ENCODE peak calls at places on chromosomes 3 and 15, in four cellular contexts. A, S, H and J are unnamed samples.
A peak's percentile ranks its signal among the peaks of the same experiment; 100 is the strongest.

GRCh38 chr15:99592135-99592845 is 26.5 kb downstream of the MEF2A start:
- DNase-seq in A (no peak), S (no peak), H (no peak), J (no peak)

GRCh38 chr15:22257668-22258401 is 177.5 kb downstream of the OR4M2 start:
- DNase-seq in A (no peak), S (no peak), H (no peak), J (no peak)

GRCh38 chr15:98866503-98866902 is 141.1 kb downstream of the PGPEP1L start:
- DNase-seq in A (no peak), S (no peak), H (no peak), J (no peak)

GRCh38 chr3:46615976-46616375 is 3.7 kb downstream of the FAM240A start:
- DNase-seq in A (no peak), S (no peak), H (no peak), J (no peak)

GRCh38 chr3:48826451-48826850 is 21.2 kb downstream of the PRKAR2A start:
- DNase-seq in A (no peak), S (no peak), H (peak; percentile 33), J (no peak)

GRCh38 chr3:69811452-69812401 is 72.5 kb downstream of the MITF start:
- DNase-seq in A (no peak), S (no peak), H (no peak), J (no peak)

GRCh38 chr3:179526989-179527391 is 35.7 kb upstream of the ACTL6A start:
- DNase-seq in A (no peak), S (no peak), H (no peak), J (peak; percentile 50)

GRCh38 chr3:158434412-158435038 is 136.5 kb upstream of the MLF1 start:
- DNase-seq in A (peak; percentile 40), S (peak; percentile 78), H (peak; percentile 30), J (peak; percentile 53)

GRCh38 chr15:74614744-74615312 is 808 bp upstream of the CLK3 start:
- DNase-seq in A (peak; percentile 62), S (no peak), H (peak; percentile 92), J (peak; percentile 60)

GRCh38 chr15:87689716-87690115 is 566.8 kb downstream of the NTRK3 start:
- DNase-seq in A (no peak), S (no peak), H (no peak), J (no peak)

GRCh38 chr15:87681054-87681453 is 575.5 kb downstream of the NTRK3 start:
- DNase-seq in A (no peak), S (no peak), H (no peak), J (no peak)

GRCh38 chr15:87687176-87687890 is 569.2 kb downstream of the NTRK3 start:
- DNase-seq in A (no peak), S (no peak), H (no peak), J (no peak)

GRCh38 chr15:87682527-87682926 is 574.0 kb downstream of the NTRK3 start:
- DNase-seq in A (no peak), S (no peak), H (peak; percentile 76), J (no peak)

GRCh38 chr15:87686308-87686707 is 570.2 kb downstream of the NTRK3 start:
- DNase-seq in A (no peak), S (no peak), H (no peak), J (no peak)
- TF ChIP-seq CREB1 in A (no peak), S (no peak), H (no peak), J (no peak)

GRCh38 chr3:5162102-5162501 is 25.4 kb upstream of the EDEM1 start:
- DNase-seq in A (no peak), S (peak; percentile 26), H (no peak), J (no peak)
- TF ChIP-seq NR2C2 in A (no peak), S (no peak), H (no peak), J (no peak)

GRCh38 chr3:190692256-190692655 is 170.2 kb downstream of the GMNC start:
- DNase-seq in A (no peak), S (no peak), H (no peak), J (no peak)

GRCh38 chr3:190695994-190696393 is 166.5 kb downstream of the GMNC start:
- DNase-seq in A (no peak), S (peak; percentile 5), H (no peak), J (no peak)

GRCh38 chr3:190695225-190695624 is 167.3 kb downstream of the GMNC start:
- DNase-seq in A (no peak), S (no peak), H (no peak), J (no peak)

GRCh38 chr3:190696777-190697501 is 165.6 kb downstream of the GMNC start:
- DNase-seq in A (no peak), S (peak; percentile 24), H (no peak), J (no peak)

DNA sequence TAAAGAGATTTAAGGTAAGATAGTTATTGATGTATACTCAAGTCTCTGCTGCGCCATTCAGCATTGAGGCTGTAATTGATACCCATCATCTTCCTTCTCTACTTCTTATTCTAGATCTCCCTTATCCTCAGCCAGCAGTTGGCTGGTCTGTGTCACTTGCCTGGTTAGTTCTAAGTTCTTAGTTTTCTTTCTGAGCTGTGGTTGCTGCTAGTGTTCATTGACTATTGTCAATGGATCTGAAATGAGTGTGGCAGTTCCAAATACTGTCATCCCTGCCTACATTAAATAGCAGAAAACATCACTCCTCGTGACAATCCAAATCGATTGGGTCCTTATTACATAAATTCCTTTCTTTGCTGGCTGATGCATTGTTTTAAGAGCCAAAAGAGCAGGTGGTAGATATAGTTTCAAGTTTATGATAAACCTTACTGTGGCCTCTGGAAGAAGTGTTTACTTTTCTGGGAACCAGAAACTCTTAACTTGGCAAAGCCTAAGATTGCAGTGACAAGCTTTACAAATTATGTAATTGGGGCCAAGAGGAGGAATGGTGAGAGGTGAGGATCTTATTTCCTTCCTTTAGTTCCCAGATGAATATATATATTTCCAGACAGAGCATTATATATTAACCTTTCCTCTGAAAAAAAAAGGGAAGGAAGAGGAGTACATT is 168.0 kb downstream of the GMNC start:
- DNase-seq in A (no peak), S (no peak), H (no peak), J (no peak)
- TF ChIP-seq CREB1 in A (no peak), S (no peak), H (no peak), J (no peak)

GRCh38 chr15:81002004-81002253 is 1.2 kb downstream of the TLNRD1 start:
- DNase-seq in A (no peak), S (no peak), H (no peak), J (no peak)

GRCh38 chr15:81000626-81001179 is at the start of gene TLNRD1:
- DNase-seq in A (no peak), S (peak; percentile 83), H (peak; percentile 89), J (peak; percentile 85)

GRCh38 chr15:81001180-81002003 is 669 bp downstream of the TLNRD1 start:
- DNase-seq in A (no peak), S (no peak), H (peak; percentile 69), J (peak; percentile 63)

GRCh38 chr15:81003023-81003350 is 2.3 kb downstream of the TLNRD1 start:
- DNase-seq in A (no peak), S (no peak), H (no peak), J (no peak)

DNA sequence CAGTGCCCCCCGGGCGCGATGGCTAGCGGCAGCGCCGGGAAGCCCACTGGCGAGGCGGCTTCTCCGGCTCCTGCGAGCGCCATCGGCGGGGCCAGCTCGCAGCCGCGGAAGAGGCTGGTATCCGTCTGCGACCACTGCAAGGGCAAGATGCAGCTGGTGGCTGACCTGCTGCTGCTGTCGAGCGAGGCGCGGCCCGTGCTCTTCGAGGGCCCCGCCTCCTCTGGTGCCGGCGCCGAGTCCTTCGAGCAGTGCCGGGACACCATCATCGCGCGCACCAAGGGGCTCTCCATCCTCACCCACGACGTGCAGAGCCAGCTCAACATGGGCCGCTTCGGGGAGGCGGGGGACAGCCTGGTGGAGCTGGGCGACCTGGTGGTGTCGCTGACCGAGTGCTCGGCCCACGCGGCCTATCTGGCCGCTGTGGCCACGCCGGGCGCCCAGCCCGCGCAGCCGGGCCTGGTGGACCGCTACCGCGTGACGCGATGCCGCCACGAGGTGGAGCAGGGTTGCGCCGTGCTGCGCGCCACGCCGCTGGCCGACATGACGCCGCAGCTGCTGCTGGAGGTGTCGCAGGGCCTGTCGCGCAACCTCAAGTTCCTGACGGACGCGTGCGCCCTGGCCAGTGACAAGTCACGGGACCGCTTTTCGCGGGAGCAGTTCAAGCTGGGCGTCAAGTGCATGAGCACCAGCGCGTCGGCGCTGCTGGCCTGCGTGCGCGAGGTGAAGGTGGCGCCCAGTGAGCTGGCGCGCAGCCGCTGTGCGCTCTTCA is 1.7 kb downstream of the TLNRD1 start:
- DNase-seq in A (no peak), S (no peak), H (no peak), J (peak; percentile 44)
- TF ChIP-seq NR2C2 in A (no peak), S (no peak), H (no peak), J (no peak)

GRCh38 chr3:21020681-21021080 is 730.3 kb downstream of the ZNF385D start:
- DNase-seq in A (no peak), S (no peak), H (no peak), J (no peak)

GRCh38 chr3:21020043-21020442 is 731.0 kb downstream of the ZNF385D start:
- DNase-seq in A (no peak), S (no peak), H (no peak), J (no peak)

GRCh38 chr3:21013566-21013965 is 737.4 kb downstream of the ZNF385D start:
- DNase-seq in A (no peak), S (no peak), H (no peak), J (no peak)

GRCh38 chr3:21017115-21017852 is 733.7 kb downstream of the ZNF385D start:
- DNase-seq in A (no peak), S (no peak), H (no peak), J (peak; percentile 60)
- TF ChIP-seq CREB1 in A (no peak), S (no peak), H (no peak), J (no peak)

GRCh38 chr3:197151562-197151961 is 121.9 kb upstream of the MELTF start:
- DNase-seq in A (no peak), S (peak; percentile 28), H (peak; percentile 22), J (no peak)
- TF ChIP-seq NR2C2 in A (no peak), S (no peak), H (no peak), J (no peak)